ENCODE peak calls at places on chromosomes 4 and X, in five cellular contexts. O, G, S, T and U are unnamed samples. For H3K27me3, the result is how much of the 10 kb centered on the place peaks cover.

GRCh38 chr4:52202251-52202779 is 151.2 kb downstream of the SPATA18 start:
- DNase-seq in O (no peak), T (no peak), G (no peak), S (no peak), U (no peak)

GRCh38 chrX:33307954-33308353 is 96.6 kb upstream of the DMD start:
- DNase-seq in S (no peak), O (no peak), G (no peak), T (no peak), U (no peak)

GRCh38 chr4:6551660-6552059 is 23.3 kb upstream of the MAN2B2 start:
- DNase-seq in T (no peak), O (no peak), G (no peak), S (no peak), U (no peak)

GRCh38 chrX:37809970-37810369 is 30.1 kb downstream of the CYBB start:
- DNase-seq in S (no peak), T (no peak), G (no peak), O (no peak), U (no peak)

GRCh38 chr4:16253127-16253960 is 27.1 kb upstream of the TAPT1 start:
- DNase-seq in O (no peak), G (no peak), S (no peak), T (no peak), U (no peak)

GRCh38 chr4:86054676-86055075 is 305.2 kb downstream of the MAPK10 start:
- DNase-seq in T (no peak), O (no peak), G (no peak), S (no peak), U (no peak)

GRCh38 chr4:184801781-184802180 is 24.0 kb downstream of the ACSL1 start:
- DNase-seq in T (no peak), S (no peak), G (no peak), O (no peak), U (no peak)

GRCh38 chr4:71550220-71551190 is 211.7 kb downstream of the SLC4A4 start:
- DNase-seq in G (no peak), O (no peak), S (peak), T (peak), U (no peak)

GRCh38 chr4:56465599-56466295 is 1.7 kb upstream of the SRP72 start:
- DNase-seq in S (no peak), T (no peak), G (peak), O (no peak), U (no peak)

GRCh38 chr4:127055349-127055748 is 577.4 kb upstream of the INTU start:
- DNase-seq in S (no peak), O (no peak), G (no peak), T (no peak), U (no peak)

GRCh38 chrX:12894074-12894691 is 12.2 kb upstream of the TLR8 start:
- DNase-seq in G (peak), T (peak), O (peak), S (peak), U (no peak)

GRCh38 chr4:2954358-2955185 is 8.6 kb downstream of the NOP14 start:
- DNase-seq in G (no peak), O (no peak), T (peak), S (no peak), U (no peak)

GRCh38 chr4:184851200-184851541 is 25.4 kb upstream of the ACSL1 start:
- DNase-seq in G (no peak), O (no peak), S (no peak), T (no peak), U (no peak)

GRCh38 chr4:153488006-153488718 is 22.0 kb downstream of the TMEM131L start:
- DNase-seq in S (no peak), O (no peak), G (no peak), T (no peak), U (peak)

GRCh38 chr4:128163177-128164117 is 102.3 kb downstream of the LARP1B start:
- DNase-seq in O (no peak), G (no peak), S (peak), T (no peak), U (no peak)

GRCh38 chr4:2935762-2936743 is 27.2 kb downstream of the NOP14 start:
- DNase-seq in S (peak), G (peak), O (no peak), T (no peak), U (peak)

GRCh38 chr4:8897768-8898167 is 26.1 kb upstream of the HMX1 start:
- DNase-seq in O (no peak), S (no peak), T (no peak), G (no peak), U (no peak)

GRCh38 chr4:68109891-68110290 is 19.8 kb downstream of the TMPRSS11F start:
- DNase-seq in T (no peak), G (no peak), S (no peak), O (no peak), U (no peak)

GRCh38 chr4:119211856-119212250 is 660 bp upstream of the USP53 start:
- DNase-seq in G (no peak), T (no peak), S (no peak), O (no peak), U (no peak)

GRCh38 chr4:6354626-6355025 is 85.0 kb downstream of the WFS1 start:
- DNase-seq in G (no peak), T (no peak), O (no peak), S (no peak), U (no peak)

GRCh38 chr4:86472377-86473019 is 112.6 kb upstream of the MAPK10 start:
- DNase-seq in G (no peak), S (no peak), O (no peak), T (no peak), U (no peak)

GRCh38 chr4:155442267-155443105 is 65.7 kb upstream of the MAP9 start:
- DNase-seq in O (peak), S (peak), T (peak), G (peak), U (peak)

GRCh38 chrX:103330601-103331397 is 760 bp downstream of the TCEAL7 start:
- DNase-seq in S (peak), G (no peak), T (no peak), O (peak), U (no peak)

GRCh38 chr4:52751349-52751911 is at the start of gene ERVMER34-1:
- DNase-seq in O (peak), T (peak), G (peak), S (peak), U (peak)

GRCh38 chr4:37188100-37188499 is 56.4 kb upstream of the NWD2 start:
- DNase-seq in S (no peak), O (no peak), T (peak), G (no peak), U (no peak)

GRCh38 chr4:2330119-2331042 is 68.5 kb upstream of the MXD4 start:
- DNase-seq in G (peak), O (no peak), T (no peak), S (peak), U (no peak)

GRCh38 chrX:2928127-2928582 is 984 bp downstream of the ARSD start:
- DNase-seq in O (no peak), T (peak), G (no peak), S (no peak), U (peak)

GRCh38 chr4:105092356-105092755 is 54.3 kb upstream of the TET2 start:
- DNase-seq in G (no peak), S (peak), O (peak), T (peak), U (no peak)

GRCh38 chr4:8176547-8177399 is 18.2 kb upstream of the ABLIM2 start:
- DNase-seq in T (no peak), G (peak), S (peak), O (no peak), U (peak)

GRCh38 chr4:81606796-81607550 is 135.3 kb upstream of the RASGEF1B start:
- DNase-seq in S (peak), T (peak), G (peak), O (no peak), U (no peak)

GRCh38 chr4:129968366-129968765 is 872.4 kb downstream of the C4orf33 start:
- DNase-seq in T (no peak), O (no peak), G (no peak), S (no peak), U (no peak)

GRCh38 chr4:133865606-133866327 is 335.8 kb downstream of the PABPC4L start:
- DNase-seq in T (no peak), G (peak), S (peak), O (no peak), U (no peak)

GRCh38 chr4:70863099-70863790 is 23.6 kb upstream of the GRSF1 start:
- DNase-seq in S (no peak), T (no peak), O (no peak), G (no peak), U (no peak)

GRCh38 chrX:136710324-136710951 is 62.5 kb downstream of the CD40LG start:
- DNase-seq in T (no peak), G (no peak), O (no peak), S (no peak), U (no peak)

GRCh38 chr4:2486981-2487380 is 18.1 kb downstream of the RNF4 start:
- DNase-seq in T (no peak), O (no peak), G (no peak), S (no peak), U (no peak)

GRCh38 chr4:157004279-157005161 is 32.9 kb upstream of the PDGFC start:
- DNase-seq in G (no peak), O (no peak), S (no peak), T (no peak), U (no peak)

GRCh38 chr4:137532869-137533236 is 559 bp upstream of the PCDH18 start:
- DNase-seq in S (no peak), T (no peak), G (no peak), O (no peak), U (no peak)
- H3K4me3 ChIP-seq in S (peak), T (peak), G (peak), O (peak), U (peak)

DNA sequence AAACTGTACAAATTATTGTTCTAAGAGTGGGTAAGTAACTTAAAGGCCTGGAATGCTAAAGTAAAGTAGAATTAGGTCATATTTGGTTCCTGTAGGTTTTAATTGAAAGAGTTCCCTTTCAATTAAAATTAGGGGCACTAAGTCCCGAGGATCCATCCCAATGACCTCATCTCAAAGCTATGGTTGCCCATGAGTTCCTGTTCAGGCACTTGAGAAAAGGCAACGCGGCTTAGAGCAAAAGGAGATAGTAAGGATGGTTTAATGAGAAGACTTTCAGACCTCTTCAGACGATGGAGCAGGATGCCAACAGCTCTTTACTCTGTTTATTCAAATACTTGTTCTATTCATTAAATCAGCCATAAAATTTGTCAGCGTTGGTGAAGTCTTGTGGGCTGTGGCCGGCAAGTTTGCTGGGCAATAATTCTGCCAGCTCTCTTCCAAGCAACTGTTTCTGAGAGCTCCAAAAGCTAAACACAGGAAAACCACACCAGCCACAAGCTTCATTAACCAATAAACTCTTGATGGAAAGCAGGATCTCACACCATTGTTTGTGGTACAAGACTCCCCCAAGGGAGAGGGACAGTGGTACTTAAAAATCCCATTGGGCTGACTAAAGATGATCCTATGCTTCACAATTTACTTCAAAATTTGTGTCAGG is 167.4 kb downstream of the COL4A6 start:
- DNase-seq in S (peak), O (peak), G (no peak), T (no peak), U (no peak)
- H3K27me3 ChIP-seq in S (under half), O (under half), G (under half), T (under half), U (under half)

GRCh38 chr4:78778530-78778929 is 2.4 kb downstream of the BMP2K start:
- DNase-seq in G (no peak), T (no peak), O (no peak), S (no peak), U (no peak)

GRCh38 chr4:78776031-78776728 is at the start of gene BMP2K:
- DNase-seq in O (peak), G (peak), S (peak), T (peak), U (peak)

GRCh38 chr4:78777556-78777900 is 1.4 kb downstream of the BMP2K start:
- DNase-seq in O (no peak), G (no peak), T (no peak), S (no peak), U (no peak)

GRCh38 chr4:78775278-78776030 is 696 bp upstream of the BMP2K start:
- DNase-seq in T (peak), S (peak), G (peak), O (peak), U (peak)

GRCh38 chr4:78776729-78777555 is 792 bp downstream of the BMP2K start:
- DNase-seq in S (peak), T (peak), G (peak), O (peak), U (peak)
- H3K27ac ChIP-seq in S (peak), T (peak), G (peak), O (peak), U (peak)

GRCh38 chr4:4289930-4290850 is at the start of the genes LYAR and ZBTB49:
- DNase-seq in G (peak), O (peak), T (peak), S (peak), U (peak)

GRCh38 chr4:4289575-4289929 is 402 bp downstream of the LYAR start:
- DNase-seq in T (no peak), O (no peak), G (no peak), S (no peak), U (no peak)

GRCh38 chr4:4284827-4285618 is 4.9 kb downstream of the LYAR start:
- DNase-seq in S (peak), T (peak), O (no peak), G (peak), U (no peak)

GRCh38 chr4:4288098-4288497 is 1.9 kb downstream of the LYAR start:
- DNase-seq in T (no peak), G (no peak), O (no peak), S (no peak), U (no peak)

GRCh38 chr4:4289055-4289454 is 899 bp downstream of the LYAR start:
- DNase-seq in T (no peak), G (no peak), O (no peak), S (no peak), U (no peak)
- H3K4me3 ChIP-seq in T (peak), G (peak), O (peak), S (peak), U (peak)

GRCh38 chr4:125693233-125693632 is 378.5 kb downstream of the FAT4 start:
- DNase-seq in S (peak), G (no peak), O (no peak), T (no peak), U (no peak)

GRCh38 chr4:125689839-125690238 is 375.1 kb downstream of the FAT4 start:
- DNase-seq in O (no peak), T (no peak), S (no peak), G (no peak), U (no peak)

GRCh38 chr4:125688841-125689240 is 374.1 kb downstream of the FAT4 start:
- DNase-seq in S (no peak), O (no peak), G (no peak), T (no peak), U (no peak)
- H3K27me3 ChIP-seq in S (under half), O (under half), G (under half), T (under half), U (under half)

GRCh38 chrX:38954520-38954919 is 153.3 kb downstream of the MID1IP1 start:
- DNase-seq in S (no peak), T (no peak), O (no peak), G (no peak), U (no peak)

GRCh38 chrX:38961936-38962335 is 160.7 kb downstream of the MID1IP1 start:
- DNase-seq in O (no peak), S (no peak), G (no peak), T (no peak), U (no peak)

GRCh38 chrX:38965883-38966282 is 164.6 kb downstream of the MID1IP1 start:
- DNase-seq in O (no peak), G (no peak), S (no peak), T (no peak), U (no peak)

GRCh38 chrX:38959736-38960534 is 158.7 kb downstream of the MID1IP1 start:
- DNase-seq in G (no peak), S (no peak), T (no peak), O (no peak), U (no peak)
- H3K27ac ChIP-seq in G (no peak), S (no peak), T (no peak), O (no peak), U (no peak)

DNA sequence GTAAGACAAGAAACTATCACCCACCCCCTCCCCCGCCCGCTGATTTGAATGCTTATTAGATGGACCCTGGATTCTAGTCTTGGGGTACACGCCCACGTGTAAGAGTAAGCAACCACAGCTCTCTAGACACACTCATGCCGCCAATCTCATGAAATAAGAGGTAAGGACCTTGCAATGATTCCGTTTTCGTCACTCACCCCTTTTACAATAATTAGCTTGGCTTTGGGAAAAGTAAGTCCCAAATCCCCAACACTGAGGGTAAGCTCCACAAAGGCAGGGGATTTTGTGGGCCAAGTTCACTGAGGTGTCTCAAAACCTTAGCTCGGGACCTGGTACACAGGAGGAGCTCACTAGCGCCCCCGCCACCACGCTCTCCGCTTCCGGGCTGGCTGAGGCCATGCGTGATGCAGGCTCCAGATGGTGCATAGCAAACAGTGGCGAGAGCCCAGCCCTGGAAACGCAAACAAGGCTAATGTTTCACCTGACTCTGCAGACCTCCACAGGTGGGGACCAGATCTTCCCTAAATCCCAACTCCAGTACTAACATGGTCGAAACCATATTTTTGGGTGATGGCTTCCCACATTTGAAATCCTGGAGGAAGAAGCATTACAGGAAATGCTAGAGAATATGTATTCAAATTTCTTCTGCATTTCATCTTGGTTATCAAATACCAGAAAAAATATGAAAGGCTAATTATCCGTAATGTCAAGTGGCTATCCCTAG is 4.1 kb downstream of the PLAC8 start:
- DNase-seq in T (peak), O (peak), S (peak), G (peak), U (peak)
- H3K4me3 ChIP-seq in T (peak), O (peak), S (peak), G (peak), U (peak)

DNA sequence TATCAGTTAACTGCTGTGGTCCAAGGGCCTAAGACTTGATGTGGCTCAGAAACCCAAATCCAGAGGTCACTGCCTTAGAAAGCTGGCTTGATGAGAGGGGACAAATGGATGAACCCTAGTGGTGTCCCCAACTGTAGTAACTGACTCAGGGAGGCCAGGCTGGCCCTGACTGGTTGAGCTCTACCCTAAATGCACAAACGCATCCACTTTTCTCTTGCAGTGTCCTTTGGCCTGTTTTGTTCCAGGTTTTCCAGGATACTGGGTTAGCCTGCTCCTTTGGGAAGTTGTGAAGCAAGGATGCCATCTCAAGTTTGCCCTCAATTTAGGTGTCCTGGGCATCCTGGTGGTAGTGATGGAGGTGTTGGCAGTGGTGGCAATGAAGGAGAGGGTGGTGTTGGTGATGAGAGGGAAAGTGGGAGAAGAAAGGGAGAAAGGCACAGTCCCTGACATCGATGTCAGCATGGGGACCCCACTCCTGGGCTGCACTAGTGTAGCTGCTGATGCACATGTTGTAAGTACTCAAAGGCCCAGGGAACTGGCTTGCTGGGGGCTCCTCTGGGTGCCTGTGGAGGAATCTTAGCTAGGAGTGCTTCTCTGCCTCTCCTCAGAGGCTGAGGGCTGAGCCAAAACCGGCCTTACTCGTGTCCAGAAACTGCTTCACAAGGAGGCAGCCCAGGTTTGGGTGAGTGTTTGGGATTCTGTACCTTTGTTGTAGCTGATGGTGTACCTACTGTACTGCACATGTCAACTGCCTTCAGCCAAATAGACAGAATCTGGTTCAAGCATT is 2.9 kb upstream of the HAND2 start:
- DNase-seq in S (no peak), O (no peak), T (no peak), G (no peak), U (no peak)
- H3K27me3 ChIP-seq in S (half or more), O (under half), T (half or more), G (under half), U (half or more)

GRCh38 chrX:43580621-43581020 is 75.5 kb upstream of the MAOA start:
- DNase-seq in T (no peak), G (no peak), S (no peak), O (no peak), U (no peak)
- H3K27ac ChIP-seq in T (no peak), G (no peak), S (no peak), O (no peak), U (no peak)